ENCODE peak calls at places on chromosomes 4 and X, in five cellular contexts. One of them, this sample, is unnamed.

GRCh38 chr4:85760521-85760920 is 285.6 kb downstream of the ARHGAP24 start:
- DNase-seq in IMR-90: no peak
- DNase-seq in GM06990: no peak
- DNase-seq in GM13977: no peak
- DNase-seq in cardiac fibroblast: no peak
- DNase-seq in this sample: no peak

GRCh38 chr4:36064147-36064546 is 180.2 kb downstream of the ARAP2 start:
- DNase-seq in cardiac fibroblast: no peak
- DNase-seq in GM06990: no peak
- DNase-seq in IMR-90: no peak
- DNase-seq in GM13977: no peak
- DNase-seq in this sample: no peak

GRCh38 chr4:2411786-2412510 is 6.5 kb downstream of the ZFYVE28 start:
- DNase-seq in IMR-90: no peak
- DNase-seq in GM06990: peak
- DNase-seq in cardiac fibroblast: no peak
- DNase-seq in GM13977: peak
- DNase-seq in this sample: peak

GRCh38 chr4:132992686-132993085 is 156.4 kb upstream of the PCDH10 start:
- DNase-seq in GM06990: no peak
- DNase-seq in cardiac fibroblast: no peak
- DNase-seq in GM13977: no peak
- DNase-seq in IMR-90: no peak
- DNase-seq in this sample: no peak

GRCh38 chr4:56742080-56742871 is 61.2 kb upstream of the HOPX start:
- DNase-seq in cardiac fibroblast: peak
- DNase-seq in GM06990: no peak
- DNase-seq in GM13977: no peak
- DNase-seq in IMR-90: peak
- DNase-seq in this sample: no peak

GRCh38 chr4:155248002-155248896 is 39.8 kb downstream of the NPY2R start:
- DNase-seq in cardiac fibroblast: peak
- DNase-seq in GM13977: no peak
- DNase-seq in GM06990: no peak
- DNase-seq in IMR-90: no peak
- DNase-seq in this sample: no peak

GRCh38 chr4:168917150-168917779 is 92.8 kb downstream of the CBR4 start:
- DNase-seq in IMR-90: peak
- DNase-seq in cardiac fibroblast: peak
- DNase-seq in GM06990: peak
- DNase-seq in GM13977: peak
- DNase-seq in this sample: peak

GRCh38 chrX:69236641-69237040 is 71.4 kb upstream of the PJA1 start:
- DNase-seq in cardiac fibroblast: no peak
- DNase-seq in GM06990: no peak
- DNase-seq in IMR-90: no peak
- DNase-seq in GM13977: no peak
- DNase-seq in this sample: no peak

GRCh38 chr4:24799544-24800272 is 4.3 kb downstream of the SOD3 start:
- DNase-seq in IMR-90: no peak
- DNase-seq in GM06990: no peak
- DNase-seq in GM13977: no peak
- DNase-seq in cardiac fibroblast: no peak
- DNase-seq in this sample: no peak

GRCh38 chrX:56797966-56798711 is 69.1 kb downstream of the NBDY start:
- DNase-seq in IMR-90: no peak
- DNase-seq in GM13977: peak
- DNase-seq in GM06990: no peak
- DNase-seq in cardiac fibroblast: peak
- DNase-seq in this sample: no peak

GRCh38 chr4:4812145-4812782 is 47.2 kb upstream of the MSX1 start:
- DNase-seq in IMR-90: no peak
- DNase-seq in cardiac fibroblast: no peak
- DNase-seq in GM06990: no peak
- DNase-seq in GM13977: no peak
- DNase-seq in this sample: no peak

GRCh38 chrX:72609313-72609712 is 36.7 kb upstream of the HDAC8 start:
- DNase-seq in GM06990: no peak
- DNase-seq in cardiac fibroblast: peak
- DNase-seq in IMR-90: peak
- DNase-seq in GM13977: no peak
- DNase-seq in this sample: no peak
- TF ChIP-seq CTCF in GM06990: peak
- TF ChIP-seq CTCF in cardiac fibroblast: peak
- TF ChIP-seq CTCF in IMR-90: no peak
- TF ChIP-seq CTCF in GM13977: peak
- TF ChIP-seq CTCF in this sample: no peak

GRCh38 chr4:116880625-116881024 is 204.8 kb downstream of the TRAM1L1 start:
- DNase-seq in GM13977: no peak
- DNase-seq in IMR-90: no peak
- DNase-seq in cardiac fibroblast: no peak
- DNase-seq in GM06990: no peak
- DNase-seq in this sample: no peak

GRCh38 chr4:116878280-116878679 is 207.1 kb downstream of the TRAM1L1 start:
- DNase-seq in cardiac fibroblast: no peak
- DNase-seq in IMR-90: no peak
- DNase-seq in GM13977: no peak
- DNase-seq in GM06990: no peak
- DNase-seq in this sample: no peak

GRCh38 chr4:116881077-116881476 is 204.3 kb downstream of the TRAM1L1 start:
- DNase-seq in IMR-90: no peak
- DNase-seq in cardiac fibroblast: no peak
- DNase-seq in GM06990: no peak
- DNase-seq in GM13977: no peak
- DNase-seq in this sample: no peak

GRCh38 chr4:116885579-116885978 is 199.8 kb downstream of the TRAM1L1 start:
- DNase-seq in cardiac fibroblast: no peak
- DNase-seq in GM13977: no peak
- DNase-seq in IMR-90: no peak
- DNase-seq in GM06990: no peak
- DNase-seq in this sample: no peak

DNA sequence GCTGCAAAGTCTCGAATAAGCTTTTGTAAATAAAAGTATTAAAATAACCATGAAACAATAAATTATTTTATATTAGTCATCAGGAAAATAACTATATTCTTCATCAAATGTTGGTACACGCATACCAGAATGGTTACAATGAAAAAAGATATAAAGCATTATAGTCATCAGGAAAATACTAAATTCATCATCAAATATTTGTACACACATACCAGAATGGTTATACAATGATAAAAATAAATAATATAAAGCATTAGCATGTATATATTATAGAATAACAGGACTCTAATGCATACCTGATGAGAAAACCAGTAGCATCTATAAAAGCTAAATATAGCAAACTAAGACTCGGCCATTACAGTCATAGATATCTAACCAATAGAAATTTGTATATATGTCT is 202.9 kb downstream of the TRAM1L1 start:
- DNase-seq in IMR-90: no peak
- DNase-seq in GM06990: no peak
- DNase-seq in GM13977: no peak
- DNase-seq in cardiac fibroblast: no peak
- DNase-seq in this sample: no peak
- TF ChIP-seq CTCF in IMR-90: no peak
- TF ChIP-seq CTCF in GM06990: no peak
- TF ChIP-seq CTCF in GM13977: no peak
- TF ChIP-seq CTCF in cardiac fibroblast: no peak
- TF ChIP-seq CTCF in this sample: no peak

DNA sequence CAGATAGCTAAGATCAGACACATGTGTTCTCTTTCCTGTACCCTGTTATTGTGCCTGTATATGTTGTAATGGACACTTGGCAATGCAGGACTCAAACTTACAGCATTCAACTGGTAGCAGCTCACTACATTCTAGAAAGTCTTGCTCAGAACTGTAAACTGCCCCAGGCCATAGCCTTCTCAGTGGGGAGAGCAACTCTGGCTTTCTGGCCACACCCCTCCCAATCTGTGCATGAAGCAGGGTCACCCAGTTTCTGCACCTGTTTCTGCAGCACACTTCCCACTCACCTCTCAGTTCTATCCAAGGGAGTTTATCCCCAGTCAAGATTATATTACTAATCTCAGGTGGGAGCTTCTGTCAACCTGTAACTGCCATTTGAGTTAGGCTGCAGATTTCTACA is 38.9 kb upstream of the TBX22 start:
- DNase-seq in GM13977: no peak
- DNase-seq in cardiac fibroblast: no peak
- DNase-seq in IMR-90: no peak
- DNase-seq in GM06990: no peak
- DNase-seq in this sample: no peak
- TF ChIP-seq CTCF in GM13977: no peak
- TF ChIP-seq CTCF in cardiac fibroblast: no peak
- TF ChIP-seq CTCF in IMR-90: no peak
- TF ChIP-seq CTCF in GM06990: no peak
- TF ChIP-seq CTCF in this sample: no peak

GRCh38 chrX:110836982-110837381 is 41.4 kb upstream of the CHRDL1 start:
- DNase-seq in GM06990: no peak
- DNase-seq in IMR-90: no peak
- DNase-seq in GM13977: no peak
- DNase-seq in cardiac fibroblast: no peak
- DNase-seq in this sample: no peak
- TF ChIP-seq CTCF in GM06990: peak
- TF ChIP-seq CTCF in IMR-90: no peak
- TF ChIP-seq CTCF in GM13977: peak
- TF ChIP-seq CTCF in cardiac fibroblast: no peak
- TF ChIP-seq CTCF in this sample: peak